ENCODE peak calls at places on chromosome 11, in eight cellular contexts. Y is fibroblast of pulmonary artery, C is MCF 10A, I is HuH-7, W is pancreas, M is OCI-LY7, K is EL, L is astrocyte of the spinal cord. P is an unnamed sample.

GRCh38 chr11:86176165-86176884 is 68.2 kb upstream of the EED start:
- DNase-seq in Y (peak; percentile 62), C (no peak), I (no peak), W (no peak), M (no peak), K (peak; percentile 47), L (peak; percentile 44), P (no peak)

GRCh38 chr11:77107950-77108349 is 5.3 kb downstream of the OMP start:
- DNase-seq in Y (peak; percentile 91), C (peak; percentile 92), I (no peak), W (no peak), M (no peak), K (peak; percentile 96), L (peak; percentile 92), P (peak; percentile 58)

GRCh38 chr11:408154-409007 is 6.4 kb downstream of the SIGIRR start:
- DNase-seq in Y (no peak), C (no peak), I (no peak), W (peak; percentile 47), M (no peak), K (no peak), L (no peak), P (no peak)

GRCh38 chr11:64591257-64592233 is 525 bp downstream of the SLC22A12 start:
- DNase-seq in Y (no peak), C (no peak), I (no peak), W (no peak), M (no peak), K (no peak), L (no peak), P (no peak)

GRCh38 chr11:65891180-65892136 is 985 bp downstream of the CCDC85B start:
- DNase-seq in Y (peak; percentile 59), C (peak; percentile 41), I (no peak), W (peak; percentile 81), M (peak; percentile 83), K (peak; percentile 81), L (peak; percentile 37), P (no peak)

GRCh38 chr11:72378704-72379383 is 55.5 kb downstream of the CLPB start:
- DNase-seq in Y (peak; percentile 25), C (no peak), I (no peak), W (no peak), M (no peak), K (no peak), L (peak; percentile 54), P (peak; percentile 71)

GRCh38 chr11:36389811-36390210 is 93.7 kb downstream of the PRR5L start:
- DNase-seq in Y (no peak), C (no peak), I (no peak), W (no peak), M (no peak), K (peak; percentile 18), L (no peak), P (no peak)

GRCh38 chr11:76589477-76589876 is 81.1 kb downstream of the LRRC32 start:
- DNase-seq in Y (no peak), C (no peak), I (no peak), W (peak; percentile 33), M (no peak), K (no peak), L (no peak), P (no peak)